ENCODE peak calls at places on chromosome 21, in eight cellular contexts. One of them, this sample, is unnamed.
A peak's percentile ranks its signal among the peaks of the same experiment; 100 is the strongest.

GRCh38 chr21:25569711-25570110 is 37.6 kb downstream of the MRPL39 start:
- DNase-seq in A673: no peak
- DNase-seq in neural progenitor cell: no peak
- DNase-seq in upper lobe of left lung: no peak
- DNase-seq in GM12878: no peak
- DNase-seq in CD4-positive, alpha-beta T cell: no peak
- DNase-seq in CD8-positive, alpha-beta memory T cell: no peak
- DNase-seq in pancreas: no peak
- DNase-seq in this sample: no peak

GRCh38 chr21:39518055-39518844 is 66.5 kb downstream of the SH3BGR start:
- DNase-seq in A673: peak; percentile 72
- DNase-seq in neural progenitor cell: peak; percentile 91
- DNase-seq in upper lobe of left lung: no peak
- DNase-seq in GM12878: peak; percentile 4
- DNase-seq in CD4-positive, alpha-beta T cell: peak; percentile 9
- DNase-seq in CD8-positive, alpha-beta memory T cell: peak; percentile 16
- DNase-seq in pancreas: peak; percentile 41
- DNase-seq in this sample: peak; percentile 81

GRCh38 chr21:25818156-25818950 is 83.6 kb downstream of the GABPA start:
- DNase-seq in A673: no peak
- DNase-seq in neural progenitor cell: peak; percentile 5
- DNase-seq in upper lobe of left lung: no peak
- DNase-seq in GM12878: no peak
- DNase-seq in CD4-positive, alpha-beta T cell: no peak
- DNase-seq in CD8-positive, alpha-beta memory T cell: no peak
- DNase-seq in pancreas: no peak
- DNase-seq in this sample: no peak

GRCh38 chr21:17775431-17776126 is 43.6 kb downstream of the C21orf91 start:
- DNase-seq in A673: no peak
- DNase-seq in neural progenitor cell: no peak
- DNase-seq in upper lobe of left lung: peak; percentile 24
- DNase-seq in GM12878: peak; percentile 63
- DNase-seq in CD4-positive, alpha-beta T cell: no peak
- DNase-seq in CD8-positive, alpha-beta memory T cell: peak; percentile 66
- DNase-seq in pancreas: no peak
- DNase-seq in this sample: no peak

GRCh38 chr21:26761174-26761915 is 83.9 kb downstream of the ADAMTS1 start:
- DNase-seq in A673: no peak
- DNase-seq in neural progenitor cell: no peak
- DNase-seq in upper lobe of left lung: no peak
- DNase-seq in GM12878: no peak
- DNase-seq in CD4-positive, alpha-beta T cell: no peak
- DNase-seq in CD8-positive, alpha-beta memory T cell: no peak
- DNase-seq in pancreas: no peak
- DNase-seq in this sample: no peak

GRCh38 chr21:42568834-42569731 is 55.4 kb downstream of the SLC37A1 start:
- DNase-seq in A673: no peak
- DNase-seq in neural progenitor cell: no peak
- DNase-seq in upper lobe of left lung: peak; percentile 40
- DNase-seq in GM12878: no peak
- DNase-seq in CD4-positive, alpha-beta T cell: no peak
- DNase-seq in CD8-positive, alpha-beta memory T cell: no peak
- DNase-seq in pancreas: no peak
- DNase-seq in this sample: no peak

GRCh38 chr21:29114765-29115164 is 15.7 kb upstream of the MAP3K7CL start:
- DNase-seq in A673: no peak
- DNase-seq in neural progenitor cell: peak; percentile 24
- DNase-seq in upper lobe of left lung: no peak
- DNase-seq in GM12878: no peak
- DNase-seq in CD4-positive, alpha-beta T cell: no peak
- DNase-seq in CD8-positive, alpha-beta memory T cell: no peak
- DNase-seq in pancreas: no peak
- DNase-seq in this sample: no peak

GRCh38 chr21:29647353-29647781 is 292.4 kb downstream of the GRIK1 start:
- DNase-seq in A673: no peak
- DNase-seq in neural progenitor cell: no peak
- DNase-seq in upper lobe of left lung: no peak
- DNase-seq in GM12878: no peak
- DNase-seq in CD4-positive, alpha-beta T cell: no peak
- DNase-seq in CD8-positive, alpha-beta memory T cell: no peak
- DNase-seq in pancreas: no peak
- DNase-seq in this sample: peak; percentile 85

GRCh38 chr21:38544681-38545080 is 46.4 kb upstream of the ERG start:
- DNase-seq in A673: no peak
- DNase-seq in neural progenitor cell: no peak
- DNase-seq in upper lobe of left lung: no peak
- DNase-seq in GM12878: no peak
- DNase-seq in CD4-positive, alpha-beta T cell: no peak
- DNase-seq in CD8-positive, alpha-beta memory T cell: no peak
- DNase-seq in pancreas: no peak
- DNase-seq in this sample: no peak

GRCh38 chr21:31111093-31111492 is 72.8 kb upstream of the KRTAP19-8 start:
- DNase-seq in A673: no peak
- DNase-seq in neural progenitor cell: no peak
- DNase-seq in upper lobe of left lung: no peak
- DNase-seq in GM12878: no peak
- DNase-seq in CD4-positive, alpha-beta T cell: no peak
- DNase-seq in CD8-positive, alpha-beta memory T cell: no peak
- DNase-seq in pancreas: no peak
- DNase-seq in this sample: no peak

GRCh38 chr21:44867999-44868700 is 5.3 kb downstream of the PTTG1IP start:
- DNase-seq in A673: no peak
- DNase-seq in neural progenitor cell: no peak
- DNase-seq in upper lobe of left lung: no peak
- DNase-seq in GM12878: no peak
- DNase-seq in CD4-positive, alpha-beta T cell: peak; percentile 37
- DNase-seq in CD8-positive, alpha-beta memory T cell: peak; percentile 57
- DNase-seq in pancreas: no peak
- DNase-seq in this sample: no peak

GRCh38 chr21:33441489-33442477 is 38.0 kb downstream of the TMEM50B start:
- DNase-seq in A673: peak; percentile 91
- DNase-seq in neural progenitor cell: no peak
- DNase-seq in upper lobe of left lung: no peak
- DNase-seq in GM12878: peak; percentile 91
- DNase-seq in CD4-positive, alpha-beta T cell: no peak
- DNase-seq in CD8-positive, alpha-beta memory T cell: no peak
- DNase-seq in pancreas: no peak
- DNase-seq in this sample: peak; percentile 77
- H3K27ac ChIP-seq in A673: no peak overlapping the region
- H3K27ac ChIP-seq in neural progenitor cell: no peak overlapping the region
- H3K27ac ChIP-seq in upper lobe of left lung: peak overlapping the region; percentile 63
- H3K27ac ChIP-seq in GM12878: peak overlapping the region; percentile 90
- H3K27ac ChIP-seq in CD4-positive, alpha-beta T cell: no peak overlapping the region
- H3K27ac ChIP-seq in CD8-positive, alpha-beta memory T cell: no peak overlapping the region
- H3K27ac ChIP-seq in pancreas: no peak overlapping the region
- H3K27ac ChIP-seq in this sample: peak overlapping the region; percentile 72

DNA sequence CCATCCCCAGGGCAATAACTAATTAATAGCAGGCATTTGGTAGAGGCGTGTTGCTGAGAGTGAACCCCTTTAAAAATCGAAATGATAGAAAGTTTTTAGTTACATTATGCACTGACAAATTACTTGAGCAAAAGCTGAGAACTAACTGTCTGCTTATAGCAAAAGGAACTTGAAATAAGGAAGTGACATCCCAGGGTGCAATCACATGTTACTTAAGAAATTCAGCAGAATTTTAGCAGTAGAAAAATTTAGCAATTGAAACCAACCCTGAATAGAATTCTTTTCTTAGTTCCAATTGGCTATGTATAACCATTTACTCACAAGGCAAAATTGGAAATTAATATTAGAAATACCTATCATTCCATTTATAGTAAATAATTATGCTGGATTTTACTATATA is 139.5 kb upstream of the SAMSN1 start:
- DNase-seq in A673: no peak
- DNase-seq in neural progenitor cell: no peak
- DNase-seq in upper lobe of left lung: no peak
- DNase-seq in GM12878: peak; percentile 49
- DNase-seq in CD4-positive, alpha-beta T cell: no peak
- DNase-seq in CD8-positive, alpha-beta memory T cell: no peak
- DNase-seq in pancreas: no peak
- DNase-seq in this sample: no peak
- H3K27ac ChIP-seq in A673: no peak overlapping the region
- H3K27ac ChIP-seq in neural progenitor cell: no peak overlapping the region
- H3K27ac ChIP-seq in upper lobe of left lung: peak overlapping the region; percentile 60
- H3K27ac ChIP-seq in GM12878: peak overlapping the region; percentile 88
- H3K27ac ChIP-seq in CD4-positive, alpha-beta T cell: no peak overlapping the region
- H3K27ac ChIP-seq in CD8-positive, alpha-beta memory T cell: no peak overlapping the region
- H3K27ac ChIP-seq in pancreas: no peak overlapping the region
- H3K27ac ChIP-seq in this sample: no peak overlapping the region

GRCh38 chr21:32256873-32257620 is 21.8 kb downstream of the MIS18A start:
- DNase-seq in A673: peak; percentile 55
- DNase-seq in neural progenitor cell: no peak
- DNase-seq in upper lobe of left lung: no peak
- DNase-seq in GM12878: no peak
- DNase-seq in CD4-positive, alpha-beta T cell: no peak
- DNase-seq in CD8-positive, alpha-beta memory T cell: no peak
- DNase-seq in pancreas: peak; percentile 80
- DNase-seq in this sample: peak; percentile 21
- H3K27ac ChIP-seq in A673: no peak overlapping the region
- H3K27ac ChIP-seq in neural progenitor cell: no peak overlapping the region
- H3K27ac ChIP-seq in upper lobe of left lung: no peak overlapping the region
- H3K27ac ChIP-seq in GM12878: no peak overlapping the region
- H3K27ac ChIP-seq in CD4-positive, alpha-beta T cell: no peak overlapping the region
- H3K27ac ChIP-seq in CD8-positive, alpha-beta memory T cell: no peak overlapping the region
- H3K27ac ChIP-seq in pancreas: no peak overlapping the region
- H3K27ac ChIP-seq in this sample: no peak overlapping the region

GRCh38 chr21:34834307-34834706 is 165.5 kb downstream of the CLIC6 start:
- DNase-seq in A673: no peak
- DNase-seq in neural progenitor cell: no peak
- DNase-seq in upper lobe of left lung: peak; percentile 41
- DNase-seq in GM12878: no peak
- DNase-seq in CD4-positive, alpha-beta T cell: no peak
- DNase-seq in CD8-positive, alpha-beta memory T cell: no peak
- DNase-seq in pancreas: no peak
- DNase-seq in this sample: no peak

GRCh38 chr21:34833465-34833864 is 164.7 kb downstream of the CLIC6 start:
- DNase-seq in A673: no peak
- DNase-seq in neural progenitor cell: no peak
- DNase-seq in upper lobe of left lung: no peak
- DNase-seq in GM12878: no peak
- DNase-seq in CD4-positive, alpha-beta T cell: no peak
- DNase-seq in CD8-positive, alpha-beta memory T cell: no peak
- DNase-seq in pancreas: no peak
- DNase-seq in this sample: peak; percentile 42

GRCh38 chr21:34836103-34836932 is 167.5 kb downstream of the CLIC6 start:
- DNase-seq in A673: no peak
- DNase-seq in neural progenitor cell: no peak
- DNase-seq in upper lobe of left lung: no peak
- DNase-seq in GM12878: no peak
- DNase-seq in CD4-positive, alpha-beta T cell: no peak
- DNase-seq in CD8-positive, alpha-beta memory T cell: no peak
- DNase-seq in pancreas: peak; percentile 58
- DNase-seq in this sample: peak; percentile 99

GRCh38 chr21:34835526-34835925 is 166.7 kb downstream of the CLIC6 start:
- DNase-seq in A673: peak; percentile 28
- DNase-seq in neural progenitor cell: no peak
- DNase-seq in upper lobe of left lung: no peak
- DNase-seq in GM12878: no peak
- DNase-seq in CD4-positive, alpha-beta T cell: no peak
- DNase-seq in CD8-positive, alpha-beta memory T cell: no peak
- DNase-seq in pancreas: no peak
- DNase-seq in this sample: peak; percentile 69

DNA sequence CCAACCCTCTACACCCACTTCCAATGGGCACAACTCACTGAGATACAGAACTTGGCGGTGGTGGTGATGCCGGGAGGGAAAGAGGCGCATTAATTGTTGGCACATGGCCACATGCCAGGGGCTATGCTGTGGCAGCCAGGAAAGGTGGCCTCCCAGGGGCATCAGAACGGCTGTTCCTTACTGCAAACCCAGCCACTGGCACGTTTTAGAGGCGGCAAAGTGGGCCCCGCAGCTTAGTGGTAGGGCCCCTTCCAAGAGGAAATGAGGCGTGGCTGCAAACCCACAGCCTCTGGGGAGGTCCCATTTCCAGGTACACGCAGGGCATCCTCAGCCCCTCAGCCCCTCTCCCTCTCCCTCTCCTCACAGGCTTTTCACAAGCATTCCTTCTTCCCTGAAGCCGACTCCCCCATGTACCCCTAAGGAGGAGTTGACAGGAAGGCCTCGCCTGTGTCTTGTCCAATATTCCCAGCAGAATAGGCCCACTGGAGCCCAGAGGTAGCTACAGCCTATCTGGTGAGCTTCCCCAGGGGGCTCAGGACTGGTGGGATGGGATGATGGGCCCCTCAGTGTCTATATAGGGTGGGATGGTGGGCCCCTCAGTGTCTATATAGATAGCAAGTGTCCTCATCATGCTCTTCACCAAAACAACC is 166.2 kb downstream of the CLIC6 start:
- DNase-seq in A673: no peak
- DNase-seq in neural progenitor cell: no peak
- DNase-seq in upper lobe of left lung: no peak
- DNase-seq in GM12878: no peak
- DNase-seq in CD4-positive, alpha-beta T cell: no peak
- DNase-seq in CD8-positive, alpha-beta memory T cell: no peak
- DNase-seq in pancreas: no peak
- DNase-seq in this sample: no peak
- H3K27ac ChIP-seq in A673: no peak overlapping the region
- H3K27ac ChIP-seq in neural progenitor cell: no peak overlapping the region
- H3K27ac ChIP-seq in upper lobe of left lung: peak overlapping the region; percentile 74
- H3K27ac ChIP-seq in GM12878: no peak overlapping the region
- H3K27ac ChIP-seq in CD4-positive, alpha-beta T cell: no peak overlapping the region
- H3K27ac ChIP-seq in CD8-positive, alpha-beta memory T cell: no peak overlapping the region
- H3K27ac ChIP-seq in pancreas: no peak overlapping the region
- H3K27ac ChIP-seq in this sample: no peak overlapping the region